ENCODE peak calls at places on chromosomes 4 and X, in four cellular contexts. A is psoas muscle, T is foreskin keratinocyte, R is body of pancreas. S is an unnamed sample.

GRCh38 chr4:188858696-188859095 is 719.5 kb downstream of the TRIML1 start:
- ATAC-seq in A (no peak), T (no peak), R (no peak), S (no peak)

GRCh38 chr4:155883895-155884294 is 17.8 kb upstream of the ASIC5 start:
- ATAC-seq in A (no peak), T (no peak), R (no peak), S (no peak)

GRCh38 chrX:104098919-104099318 is 13.4 kb upstream of the ZCCHC18 start:
- ATAC-seq in A (no peak), T (no peak), R (no peak), S (no peak)

GRCh38 chr4:55706526-55706925 is 70.4 kb upstream of the NMU start:
- ATAC-seq in A (no peak), T (no peak), R (no peak), S (no peak)

GRCh38 chr4:69763233-69763632 is 2.8 kb upstream of the SULT1B1 start:
- ATAC-seq in A (no peak), T (no peak), R (no peak), S (no peak)

GRCh38 chrX:38347136-38347535 is 5.3 kb upstream of the OTC start:
- ATAC-seq in A (peak; percentile 74), T (peak; percentile 38), R (no peak), S (no peak)

GRCh38 chrX:42714981-42715688 is 62.8 kb downstream of the PPP1R2C start:
- ATAC-seq in A (peak; percentile 49), T (peak; percentile 89), R (peak; percentile 96), S (peak; percentile 43)

GRCh38 chr4:64670647-64671046 is 261.4 kb upstream of the TECRL start:
- ATAC-seq in A (no peak), T (no peak), R (no peak), S (no peak)

GRCh38 chr4:9969526-9970398 is 51.5 kb downstream of the SLC2A9 start:
- ATAC-seq in A (no peak), T (no peak), R (no peak), S (no peak)

GRCh38 chr4:105520819-105521790 is 31.3 kb upstream of the ARHGEF38 start:
- ATAC-seq in A (peak; percentile 70), T (peak; percentile 76), R (peak; percentile 68), S (peak; percentile 57)

GRCh38 chr4:42428036-42428435 is 30.7 kb downstream of the SHISA3 start:
- ATAC-seq in A (no peak), T (no peak), R (no peak), S (no peak)

GRCh38 chr4:124018383-124019317 is 622.1 kb downstream of the SPRY1 start:
- ATAC-seq in A (peak; percentile 75), T (no peak), R (peak; percentile 74), S (peak; percentile 91)

GRCh38 chrX:95612350-95612749 is 1072.3 kb upstream of the DIAPH2 start:
- ATAC-seq in A (no peak), T (no peak), R (no peak), S (no peak)

GRCh38 chrX:135985974-135986312 is 708 bp downstream of the SLC9A6 start:
- ATAC-seq in A (no peak), T (no peak), R (no peak), S (no peak)

GRCh38 chrX:79361192-79361870 is 5.8 kb downstream of the ITM2A start:
- ATAC-seq in A (no peak), T (no peak), R (no peak), S (no peak)

GRCh38 chr4:2927696-2928075 is 35.5 kb downstream of the NOP14 start:
- ATAC-seq in A (no peak), T (no peak), R (no peak), S (no peak)
- H3K4me1 ChIP-seq in A (peaks cover 22% of the 10 kb centered on the region), T (peaks cover 4% of the 10 kb centered on the region), R (peaks cover 31% of the 10 kb centered on the region), S (no peaks in the 10 kb centered on the region)

DNA sequence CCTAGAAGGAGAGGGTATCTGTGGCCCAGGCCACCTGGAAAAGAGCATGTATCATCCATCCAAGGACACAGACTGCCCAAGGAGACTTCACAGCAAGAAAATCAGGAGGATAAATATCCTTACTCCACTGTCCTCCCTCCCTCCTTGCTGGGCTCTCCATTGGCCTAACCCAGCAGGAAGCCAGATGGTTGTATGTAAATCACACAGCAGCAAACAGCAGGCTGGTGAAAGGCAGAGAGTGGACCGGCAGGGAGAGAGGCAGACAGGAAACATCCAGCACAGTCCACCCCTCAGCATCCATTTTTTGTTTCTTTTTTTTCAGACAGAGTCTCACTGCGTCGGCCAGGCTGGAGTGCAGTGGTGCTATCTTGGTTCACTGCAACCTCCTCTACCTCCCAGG is 17.5 kb downstream of the TXK start:
- ATAC-seq in A (no peak), T (no peak), R (no peak), S (no peak)
- H3K4me1 ChIP-seq in A (no peaks in the 10 kb centered on the region), T (peaks cover 10% of the 10 kb centered on the region), R (no peaks in the 10 kb centered on the region), S (no peaks in the 10 kb centered on the region)

GRCh38 chr4:25861422-25861926 is 1.3 kb downstream of the SEL1L3 start:
- ATAC-seq in A (no peak), T (no peak), R (peak; percentile 20), S (no peak)
- H3K4me1 ChIP-seq in A (peaks cover 13% of the 10 kb centered on the region), T (peaks cover 15% of the 10 kb centered on the region), R (peaks cover 56% of the 10 kb centered on the region), S (no peaks in the 10 kb centered on the region)

DNA sequence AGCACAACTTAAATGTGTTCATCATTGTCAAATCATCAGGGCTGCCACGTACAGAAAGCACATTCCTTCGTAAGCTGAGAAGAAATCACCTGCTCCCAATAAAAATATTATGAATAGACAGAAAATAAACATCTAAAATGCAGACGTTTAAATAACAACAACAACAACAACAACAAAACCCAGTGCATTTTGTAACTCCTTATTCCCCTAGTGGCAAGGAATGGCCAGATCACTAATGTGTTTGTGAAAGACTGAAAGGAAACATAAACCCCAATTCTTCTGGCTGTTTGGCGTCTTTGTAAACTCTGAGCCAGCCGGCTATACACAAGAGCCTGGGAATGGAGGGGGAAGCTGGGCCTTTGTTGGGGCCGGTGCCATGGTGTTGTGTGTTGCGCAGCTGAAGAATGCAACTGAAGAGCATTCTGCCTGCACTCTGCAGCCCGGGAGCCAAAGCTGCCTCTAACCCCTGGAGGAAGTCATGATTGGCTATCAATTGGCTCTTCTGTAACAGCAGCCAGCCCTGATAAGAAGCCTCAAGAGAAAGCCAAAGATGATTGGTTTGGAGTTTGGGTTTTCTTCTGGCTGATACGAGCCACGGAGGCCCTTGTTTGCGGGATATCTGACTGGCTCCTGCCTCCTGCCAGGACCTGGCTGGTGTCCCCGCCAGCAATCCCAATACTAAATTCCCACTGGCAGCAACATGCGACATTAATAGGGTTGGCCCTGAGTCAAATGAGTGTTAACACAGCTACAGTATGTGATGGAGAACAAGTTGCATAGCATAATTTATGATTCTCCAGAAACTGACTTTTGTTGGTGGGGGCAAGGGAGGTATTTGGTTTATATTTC is 89.7 kb upstream of the TFDP3 start:
- ATAC-seq in A (peak; percentile 32), T (no peak), R (no peak), S (peak; percentile 31)
- H3K4me1 ChIP-seq in A (peaks cover 6% of the 10 kb centered on the region), T (no peaks in the 10 kb centered on the region), R (no peaks in the 10 kb centered on the region), S (no peaks in the 10 kb centered on the region)

DNA sequence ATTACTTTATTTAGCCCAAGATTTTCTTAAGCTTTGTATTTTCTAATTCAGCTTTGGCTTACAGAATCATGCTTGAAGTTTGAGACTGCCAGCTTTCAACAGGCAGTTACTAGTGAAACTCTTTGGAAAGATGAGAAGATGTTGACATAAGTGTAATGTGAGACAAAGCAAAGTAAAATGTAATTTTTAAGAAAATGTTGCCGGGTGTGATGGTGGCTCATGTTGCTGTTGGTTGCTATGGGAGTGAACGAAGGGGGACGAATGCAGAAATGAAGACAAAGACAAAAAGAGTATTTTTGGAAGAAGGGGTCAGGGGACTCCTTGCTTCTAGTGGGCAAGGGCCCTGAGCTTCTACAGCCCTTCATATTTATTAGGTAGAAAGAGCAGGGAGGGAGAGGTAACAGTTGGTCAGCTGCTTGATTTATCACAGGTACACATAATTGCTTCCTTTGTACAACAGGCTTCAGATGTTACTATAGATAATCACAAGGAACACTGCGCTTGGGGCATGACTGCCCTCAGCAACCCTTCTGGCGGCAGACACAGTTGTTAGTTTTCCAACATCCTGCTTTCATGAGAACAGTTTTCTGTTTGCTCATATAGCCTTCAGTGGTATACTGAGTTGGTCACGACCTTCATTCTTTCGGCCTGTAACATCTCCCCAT is 11.9 kb upstream of the UGDH start:
- ATAC-seq in A (no peak), T (no peak), R (no peak), S (no peak)
- H3K4me1 ChIP-seq in A (no peaks in the 10 kb centered on the region), T (peaks cover 5% of the 10 kb centered on the region), R (peaks cover 40% of the 10 kb centered on the region), S (no peaks in the 10 kb centered on the region)

GRCh38 chrX:23509256-23509655 is 158.0 kb upstream of the PRDX4 start:
- ATAC-seq in A (no peak), T (no peak), R (no peak), S (no peak)

GRCh38 chrX:23514082-23514481 is 153.2 kb upstream of the PRDX4 start:
- ATAC-seq in A (no peak), T (no peak), R (no peak), S (no peak)

GRCh38 chrX:23513121-23513520 is 154.2 kb upstream of the PRDX4 start:
- ATAC-seq in A (no peak), T (no peak), R (no peak), S (no peak)

GRCh38 chrX:23511783-23512182 is 155.5 kb upstream of the PRDX4 start:
- ATAC-seq in A (no peak), T (no peak), R (peak; percentile 40), S (no peak)

GRCh38 chrX:23515028-23515427 is 152.3 kb upstream of the PRDX4 start:
- ATAC-seq in A (no peak), T (peak; percentile 60), R (no peak), S (no peak)
- H3K4me1 ChIP-seq in A (no peaks in the 10 kb centered on the region), T (peaks cover 6% of the 10 kb centered on the region), R (no peaks in the 10 kb centered on the region), S (no peaks in the 10 kb centered on the region)

DNA sequence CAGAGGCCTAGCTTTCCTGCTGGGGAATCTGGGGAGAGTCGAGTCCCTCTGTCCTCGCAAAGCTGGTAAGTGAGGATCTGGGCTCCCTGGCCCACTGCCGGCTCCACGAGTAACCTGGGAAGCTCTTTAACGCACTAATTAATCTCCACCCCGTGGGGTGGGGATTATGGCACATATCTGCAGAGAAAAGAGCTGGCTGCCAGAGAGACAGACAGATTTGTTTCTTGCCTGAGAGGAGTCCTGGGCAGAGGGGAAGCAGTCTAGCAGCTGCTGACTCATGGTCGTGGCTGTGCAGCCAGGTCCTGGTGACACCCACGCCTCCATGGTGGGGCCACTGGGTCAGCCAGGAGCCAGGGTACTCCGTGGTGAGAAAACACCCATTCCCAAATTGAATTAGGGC is 14.0 kb downstream of the SORCS2 start:
- ATAC-seq in A (peak; percentile 65), T (peak; percentile 23), R (peak; percentile 22), S (peak; percentile 35)
- H3K4me1 ChIP-seq in A (peaks cover 29% of the 10 kb centered on the region), T (peaks cover 20% of the 10 kb centered on the region), R (no peaks in the 10 kb centered on the region), S (peaks cover 2% of the 10 kb centered on the region)